ENCODE peak calls at places on chromosomes 4 and X, in five cellular contexts. M is suprapubic skin, T is psoas muscle, Y is IMR-90, C is upper lobe of right lung. A is an unnamed sample.

GRCh38 chr4:188138227-188138626 is 1.0 kb upstream of the TRIML1 start:
- DNase-seq in M (no peak), T (no peak), Y (no peak), C (no peak), A (no peak)

GRCh38 chr4:25029479-25030282 is 1.1 kb downstream of the LGI2 start:
- DNase-seq in M (no peak), T (no peak), Y (no peak), C (no peak), A (no peak)

GRCh38 chr4:122403860-122404259 is 25.0 kb downstream of the ADAD1 start:
- DNase-seq in M (no peak), T (no peak), Y (no peak), C (no peak), A (no peak)

GRCh38 chr4:42282081-42282901 is 115.0 kb upstream of the SHISA3 start:
- DNase-seq in M (no peak), T (no peak), Y (peak; percentile 68), C (no peak), A (no peak)

GRCh38 chr4:32858971-32859370 is 2138.8 kb downstream of the PCDH7 start:
- DNase-seq in M (no peak), T (no peak), Y (peak; percentile 31), C (no peak), A (no peak)

GRCh38 chr4:150493846-150494245 is 88.1 kb upstream of the MAB21L2 start:
- DNase-seq in M (no peak), T (no peak), Y (no peak), C (no peak), A (no peak)

GRCh38 chr4:150080335-150080734 is 2.1 kb downstream of the DCLK2 start:
- DNase-seq in M (no peak), T (no peak), Y (peak; percentile 63), C (no peak), A (no peak)

GRCh38 chrX:20507901-20508620 is 241.4 kb upstream of the RPS6KA3 start:
- DNase-seq in M (no peak), T (no peak), Y (no peak), C (no peak), A (no peak)

GRCh38 chr4:81166431-81166830 is 48.6 kb downstream of the PRKG2 start:
- DNase-seq in M (no peak), T (no peak), Y (no peak), C (no peak), A (no peak)

GRCh38 chrX:17078031-17078730 is 131.7 kb downstream of the REPS2 start:
- DNase-seq in M (no peak), T (no peak), Y (peak; percentile 13), C (no peak), A (no peak)

GRCh38 chrX:95903490-95903889 is 781.2 kb upstream of the DIAPH2 start:
- DNase-seq in M (no peak), T (no peak), Y (no peak), C (no peak), A (no peak)

GRCh38 chr4:10582966-10583365 is 101.6 kb downstream of the CLNK start:
- DNase-seq in M (no peak), T (no peak), Y (no peak), C (no peak), A (no peak)

GRCh38 chr4:10579700-10580099 is 104.9 kb downstream of the CLNK start:
- DNase-seq in M (no peak), T (no peak), Y (no peak), C (no peak), A (no peak)

GRCh38 chr4:10581022-10581421 is 103.5 kb downstream of the CLNK start:
- DNase-seq in M (no peak), T (no peak), Y (no peak), C (no peak), A (no peak)

GRCh38 chr4:10584042-10584441 is 100.5 kb downstream of the CLNK start:
- DNase-seq in M (no peak), T (no peak), Y (peak; percentile 87), C (no peak), A (no peak)

DNA sequence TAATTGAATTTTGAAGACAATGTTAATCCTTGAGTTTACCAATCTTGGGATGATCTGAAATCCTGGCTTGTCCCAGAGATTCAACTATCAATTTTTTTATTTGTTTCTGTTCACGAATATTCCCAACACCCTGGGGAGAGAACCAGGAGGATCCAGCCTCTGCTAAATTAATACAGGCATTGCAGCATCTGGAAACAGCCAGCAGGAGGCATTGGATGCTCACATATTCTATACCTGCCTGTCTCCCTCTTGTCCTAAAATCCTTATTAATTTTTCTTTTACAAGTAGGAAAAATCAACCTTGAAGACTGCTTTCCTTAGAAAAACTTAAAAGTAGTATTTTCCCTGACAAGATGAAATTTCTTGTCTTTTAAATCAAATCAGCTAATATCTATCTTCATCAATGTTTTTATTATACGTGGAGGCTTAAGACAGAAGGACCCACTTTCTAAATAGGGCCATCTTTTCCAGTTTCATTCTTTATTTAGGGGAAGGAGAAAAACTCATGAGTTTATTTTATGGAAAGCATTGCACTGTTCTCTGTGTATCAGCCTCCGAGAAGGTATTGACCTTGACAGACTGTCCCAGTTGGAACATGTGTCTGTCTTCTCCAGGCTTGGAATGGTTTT is 102.4 kb downstream of the CLNK start:
- DNase-seq in M (no peak), T (no peak), Y (peak; percentile 69), C (no peak), A (peak; percentile 69)
- TF ChIP-seq CTCF in M (peak; percentile 23), T (peak; percentile 46), Y (peak; percentile 99), C (peak; percentile 78), A (peak; percentile 31)

GRCh38 chr4:76962406-76963135 is 13.0 kb downstream of the SEPTIN11 start:
- DNase-seq in M (no peak), T (no peak), Y (no peak), C (no peak), A (no peak)

GRCh38 chr4:76963136-76963477 is 13.6 kb downstream of the SEPTIN11 start:
- DNase-seq in M (no peak), T (no peak), Y (no peak), C (no peak), A (no peak)

GRCh38 chr4:76958891-76959290 is 9.3 kb downstream of the SEPTIN11 start:
- DNase-seq in M (no peak), T (no peak), Y (no peak), C (no peak), A (no peak)

GRCh38 chr4:76956961-76957738 is 7.6 kb downstream of the SEPTIN11 start:
- DNase-seq in M (no peak), T (no peak), Y (no peak), C (no peak), A (no peak)

GRCh38 chr4:76960014-76960413 is 10.5 kb downstream of the SEPTIN11 start:
- DNase-seq in M (no peak), T (no peak), Y (no peak), C (no peak), A (no peak)
- H3K27ac ChIP-seq in M (no peak overlapping the region), T (no peak overlapping the region), Y (no peak overlapping the region), C (no peak overlapping the region), A (no peak overlapping the region)

GRCh38 chr4:148054275-148054674 is 322.4 kb downstream of the ARHGAP10 start:
- DNase-seq in M (no peak), T (no peak), Y (no peak), C (no peak), A (no peak)

GRCh38 chr4:148055844-148056243 is 324.0 kb downstream of the ARHGAP10 start:
- DNase-seq in M (no peak), T (no peak), Y (no peak), C (no peak), A (no peak)

GRCh38 chr4:148058160-148058859 is 326.4 kb downstream of the ARHGAP10 start:
- DNase-seq in M (no peak), T (no peak), Y (no peak), C (no peak), A (no peak)

GRCh38 chr4:148057425-148058020 is 325.6 kb downstream of the ARHGAP10 start:
- DNase-seq in M (no peak), T (no peak), Y (no peak), C (no peak), A (no peak)

GRCh38 chr4:148056879-148057278 is 325.0 kb downstream of the ARHGAP10 start:
- DNase-seq in M (no peak), T (peak; percentile 58), Y (peak; percentile 77), C (peak; percentile 74), A (peak; percentile 31)
- TF ChIP-seq CTCF in M (no peak), T (no peak), Y (no peak), C (peak; percentile 37), A (no peak)

GRCh38 chr4:726235-726787 is 20.7 kb downstream of the PCGF3 start:
- DNase-seq in M (no peak), T (no peak), Y (peak; percentile 44), C (no peak), A (no peak)
- H3K27ac ChIP-seq in M (peak overlapping the region; percentile 24), T (no peak overlapping the region), Y (peak overlapping the region; percentile 19), C (no peak overlapping the region), A (no peak overlapping the region)

DNA sequence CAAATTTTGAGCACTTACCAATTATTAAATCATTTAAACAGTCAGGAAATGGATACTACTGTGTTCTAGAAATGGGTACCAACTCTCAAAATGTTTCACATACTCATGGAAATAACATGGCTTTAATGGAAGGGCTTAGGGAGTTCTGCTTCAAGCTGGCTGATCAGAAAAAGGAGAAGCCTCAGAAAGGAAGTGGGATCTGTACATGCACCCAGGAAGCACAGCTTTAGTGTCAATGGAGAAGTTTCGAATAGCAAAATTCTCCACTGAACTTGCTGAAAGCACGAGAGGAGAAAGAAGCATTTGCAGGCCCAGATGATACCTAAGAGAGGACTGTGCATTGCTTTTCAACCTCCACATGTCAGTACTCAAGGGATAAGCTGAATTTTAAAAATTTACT is 11.1 kb upstream of the HS3ST1 start:
- DNase-seq in M (no peak), T (no peak), Y (no peak), C (no peak), A (no peak)
- TF ChIP-seq CTCF in M (no peak), T (no peak), Y (no peak), C (no peak), A (no peak)

GRCh38 chr4:37646237-37646636 is 39.9 kb downstream of the RELL1 start:
- DNase-seq in M (no peak), T (no peak), Y (no peak), C (no peak), A (no peak)
- H3K27ac ChIP-seq in M (no peak overlapping the region), T (no peak overlapping the region), Y (no peak overlapping the region), C (no peak overlapping the region), A (no peak overlapping the region)

DNA sequence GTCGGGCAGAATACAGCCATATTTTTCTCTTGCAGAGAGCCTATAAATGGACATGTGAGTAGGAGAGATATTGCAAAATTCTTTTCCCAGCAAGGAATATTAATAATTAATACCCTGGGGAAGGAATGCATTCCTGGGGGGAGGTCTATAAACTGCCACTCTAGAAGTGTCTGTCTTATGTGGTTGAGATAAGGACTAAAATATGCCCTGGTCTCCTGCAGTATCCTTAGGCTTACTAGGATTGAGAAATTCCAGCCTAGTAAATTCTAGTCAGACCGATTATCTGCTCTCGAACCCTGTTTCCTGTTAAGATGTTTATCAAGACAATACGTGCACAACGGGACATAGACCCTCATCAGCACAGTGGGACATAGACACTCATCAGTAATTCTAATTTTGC is 872.6 kb downstream of the FSTL5 start:
- DNase-seq in M (no peak), T (no peak), Y (no peak), C (no peak), A (no peak)
- TF ChIP-seq CTCF in M (no peak), T (no peak), Y (no peak), C (no peak), A (no peak)

A was measured in ascending aorta.